ENCODE peak calls at places on chromosome 12, in five cellular contexts. B, N, S, F and W are unnamed samples.
A peak's percentile ranks its signal among the peaks of the same experiment; 100 is the strongest.

GRCh38 chr12:115697341-115697740 is 580.2 kb downstream of the MED13L start:
- DNase-seq in F (no peak), B (no peak), N (no peak), S (peak; percentile 49), W (peak; percentile 96)

GRCh38 chr12:110180591-110181005 is 56.4 kb downstream of the IFT81 start:
- DNase-seq in S (no peak), N (peak; percentile 41), F (no peak), B (no peak), W (no peak)

GRCh38 chr12:122895290-122895689 is 634 bp downstream of the VPS37B start:
- DNase-seq in B (no peak), S (no peak), N (no peak), F (no peak), W (peak; percentile 73)

GRCh38 chr12:48816148-48816854 is 2.0 kb upstream of the CACNB3 start:
- DNase-seq in F (no peak), B (no peak), S (no peak), N (no peak), W (no peak)

GRCh38 chr12:91442535-91442934 is 259.9 kb upstream of the DCN start:
- DNase-seq in B (no peak), N (no peak), S (no peak), F (no peak), W (no peak)

GRCh38 chr12:91811481-91812287 is 334.0 kb downstream of the BTG1 start:
- DNase-seq in F (peak; percentile 71), S (peak; percentile 77), B (peak; percentile 80), N (peak; percentile 55), W (peak; percentile 74)

GRCh38 chr12:106841471-106842302 is 67.2 kb downstream of the RIC8B start:
- DNase-seq in B (no peak), S (peak; percentile 22), N (peak; percentile 49), F (peak; percentile 27), W (peak; percentile 59)

GRCh38 chr12:123141615-123142517 is 9.0 kb downstream of the PITPNM2 start:
- DNase-seq in B (peak; percentile 85), N (peak; percentile 70), F (no peak), S (peak; percentile 70), W (peak; percentile 76)

GRCh38 chr12:63823040-63823439 is 21.5 kb upstream of the SRGAP1 start:
- DNase-seq in B (no peak), F (no peak), N (no peak), S (no peak), W (no peak)

GRCh38 chr12:21350975-21351374 is 16.3 kb upstream of the SLCO1A2 start:
- DNase-seq in N (no peak), B (no peak), S (no peak), F (no peak), W (no peak)

GRCh38 chr12:109870648-109871047 is 9.7 kb downstream of the GLTP start:
- DNase-seq in F (no peak), N (peak; percentile 28), S (no peak), B (no peak), W (no peak)

GRCh38 chr12:87816186-87816585 is 213.0 kb downstream of the C12orf50 start:
- DNase-seq in B (no peak), S (no peak), F (no peak), N (peak; percentile 48), W (no peak)

GRCh38 chr12:29152223-29152868 is 3.3 kb downstream of the FAR2 start:
- DNase-seq in S (no peak), F (no peak), B (no peak), N (no peak), W (no peak)